ENCODE peak calls at places on chromosomes 5 and 9, in four cellular contexts. C, O, R and U are unnamed samples.

GRCh38 chr5:158877124-158877581 is 222.6 kb downstream of the EBF1 start:
- DNase-seq in R (no peak), C (no peak), O (no peak), U (no peak)

GRCh38 chr9:124003636-124004349 is 7.8 kb upstream of the LHX2 start:
- DNase-seq in C (no peak), R (no peak), O (no peak), U (no peak)

GRCh38 chr9:116361558-116361957 is 208.0 kb downstream of the PAPPA start:
- DNase-seq in O (no peak), R (no peak), C (no peak), U (no peak)

GRCh38 chr5:111829701-111830100 is 72.7 kb upstream of the NREP start:
- DNase-seq in O (no peak), R (peak), C (no peak), U (no peak)

GRCh38 chr5:37767251-37767650 is 72.6 kb downstream of the GDNF start:
- DNase-seq in R (no peak), O (no peak), C (no peak), U (no peak)

GRCh38 chr5:171067540-171068130 is 205.8 kb downstream of the RANBP17 start:
- DNase-seq in R (no peak), O (no peak), C (no peak), U (no peak)

GRCh38 chr5:75009559-75010230 is 42.7 kb downstream of the GCNT4 start:
- DNase-seq in O (no peak), R (no peak), C (no peak), U (no peak)

GRCh38 chr9:37999501-38000189 is 69.4 kb downstream of the SHB start:
- DNase-seq in O (no peak), C (no peak), R (peak), U (no peak)

GRCh38 chr5:176750144-176750543 is 60.2 kb upstream of the UNC5A start:
- DNase-seq in C (no peak), R (no peak), O (no peak), U (no peak)

GRCh38 chr9:125549465-125550215 is 157.4 kb downstream of the MAPKAP1 start:
- DNase-seq in C (no peak), O (no peak), R (no peak), U (no peak)

GRCh38 chr5:77337716-77338115 is 127.2 kb downstream of the PDE8B start:
- DNase-seq in R (no peak), O (no peak), C (no peak), U (no peak)

GRCh38 chr5:35851282-35851681 is 5.4 kb upstream of the IL7R start:
- DNase-seq in O (no peak), R (peak), C (no peak), U (no peak)

GRCh38 chr5:93592866-93593265 is 9.8 kb downstream of the NR2F1 start:
- DNase-seq in O (no peak), C (no peak), R (no peak), U (no peak)

GRCh38 chr9:110650991-110651411 is 17.6 kb upstream of the MUSK start:
- DNase-seq in R (peak), O (no peak), C (no peak), U (no peak)

GRCh38 chr5:122902263-122902662 is 56.9 kb downstream of the SNX24 start:
- DNase-seq in C (no peak), R (no peak), O (no peak), U (no peak)

GRCh38 chr9:97845130-97845529 is 7.9 kb upstream of the FOXE1 start:
- DNase-seq in C (no peak), O (no peak), R (peak), U (no peak)

GRCh38 chr5:36079200-36079761 is 12.6 kb upstream of the UGT3A2 start:
- DNase-seq in O (peak), R (peak), C (peak), U (peak)

GRCh38 chr5:57895766-57896165 is 413.2 kb upstream of the ACTBL2 start:
- DNase-seq in O (no peak), R (peak), C (no peak), U (no peak)

GRCh38 chr5:34007116-34007674 is 655 bp downstream of the AMACR start:
- DNase-seq in C (peak), O (peak), R (no peak), U (no peak)

GRCh38 chr9:77454668-77455067 is 193.5 kb downstream of the GNA14 start:
- DNase-seq in C (no peak), R (peak), O (no peak), U (no peak)

GRCh38 chr5:376951-377325 is 55.4 kb downstream of the AHRR start:
- DNase-seq in R (no peak), C (no peak), O (no peak), U (no peak)

GRCh38 chr5:159765034-159765433 is 151.2 kb upstream of the ADRA1B start:
- DNase-seq in O (no peak), R (peak), C (no peak), U (no peak)

GRCh38 chr5:106380736-106381135 is 1290.0 kb downstream of the EFNA5 start:
- DNase-seq in R (peak), O (no peak), C (no peak), U (no peak)

GRCh38 chr5:81315336-81315735 is 13.9 kb downstream of the ZCCHC9 start:
- DNase-seq in O (no peak), C (no peak), R (peak), U (no peak)

GRCh38 chr9:112135706-112136105 is 39.4 kb downstream of the SUSD1 start:
- DNase-seq in C (no peak), O (no peak), R (no peak), U (no peak)

GRCh38 chr5:111016801-111017200 is 54.7 kb upstream of the TSLP start:
- DNase-seq in R (peak), C (no peak), O (no peak), U (no peak)

GRCh38 chr5:21071986-21072385 is 1084.0 kb upstream of the CDH18 start:
- DNase-seq in C (no peak), R (no peak), O (no peak), U (no peak)

GRCh38 chr9:126127591-126127990 is 199.0 kb upstream of the MVB12B start:
- DNase-seq in O (no peak), C (no peak), R (no peak), U (no peak)

GRCh38 chr5:174724484-174725260 is at the start of gene MSX2:
- DNase-seq in R (peak), C (peak), O (no peak), U (no peak)

DNA sequence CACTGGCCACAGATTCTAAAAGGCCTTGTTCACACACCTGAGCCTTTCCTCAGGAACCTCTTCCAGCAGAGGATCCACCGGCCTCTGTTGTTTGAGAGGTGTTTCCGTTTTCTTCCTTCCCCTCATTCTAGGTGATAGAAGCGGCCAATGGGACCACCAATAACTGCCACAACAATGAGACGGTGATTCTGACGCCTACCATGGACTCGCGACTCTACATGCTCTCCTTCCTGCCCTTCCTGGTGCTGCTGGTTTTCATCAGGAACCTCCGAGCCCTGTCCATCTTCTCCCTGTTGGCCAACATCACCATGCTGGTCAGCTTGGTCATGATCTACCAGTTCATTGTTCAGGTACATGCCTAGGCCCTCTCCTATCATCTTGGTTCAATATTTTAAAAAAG is 20.2 kb downstream of the SLC36A1 start:
- DNase-seq in C (no peak), O (no peak), R (no peak), U (no peak)
- TF ChIP-seq ELK1 in C (no peak), O (no peak), R (no peak), U (no peak)

GRCh38 chr9:129172816-129173215 is 5.2 kb downstream of the IER5L start:
- DNase-seq in R (no peak), O (no peak), C (no peak), U (no peak)

GRCh38 chr9:129171993-129172751 is 5.9 kb downstream of the IER5L start:
- DNase-seq in C (no peak), R (no peak), O (no peak), U (no peak)

GRCh38 chr9:129173296-129174101 is 4.6 kb downstream of the IER5L start:
- DNase-seq in R (no peak), O (no peak), C (no peak), U (no peak)

GRCh38 chr9:129166962-129167557 is 11.0 kb downstream of the IER5L start:
- DNase-seq in C (peak), O (peak), R (peak), U (no peak)

GRCh38 chr9:129170229-129170628 is 7.8 kb downstream of the IER5L start:
- DNase-seq in C (no peak), O (no peak), R (peak), U (no peak)
- TF ChIP-seq ELK1 in C (no peak), O (no peak), R (no peak), U (no peak)

GRCh38 chr9:92499701-92500100 is 17.4 kb upstream of the ASPN start:
- DNase-seq in R (peak), C (no peak), O (no peak), U (no peak)

GRCh38 chr9:92506184-92506857 is 24.0 kb upstream of the ASPN start:
- DNase-seq in R (peak), O (no peak), C (peak), U (no peak)

GRCh38 chr9:92504881-92505280 is 22.6 kb upstream of the ASPN start:
- DNase-seq in O (no peak), C (no peak), R (peak), U (no peak)

GRCh38 chr9:92500725-92501124 is 18.4 kb upstream of the ASPN start:
- DNase-seq in C (no peak), R (no peak), O (no peak), U (no peak)

DNA sequence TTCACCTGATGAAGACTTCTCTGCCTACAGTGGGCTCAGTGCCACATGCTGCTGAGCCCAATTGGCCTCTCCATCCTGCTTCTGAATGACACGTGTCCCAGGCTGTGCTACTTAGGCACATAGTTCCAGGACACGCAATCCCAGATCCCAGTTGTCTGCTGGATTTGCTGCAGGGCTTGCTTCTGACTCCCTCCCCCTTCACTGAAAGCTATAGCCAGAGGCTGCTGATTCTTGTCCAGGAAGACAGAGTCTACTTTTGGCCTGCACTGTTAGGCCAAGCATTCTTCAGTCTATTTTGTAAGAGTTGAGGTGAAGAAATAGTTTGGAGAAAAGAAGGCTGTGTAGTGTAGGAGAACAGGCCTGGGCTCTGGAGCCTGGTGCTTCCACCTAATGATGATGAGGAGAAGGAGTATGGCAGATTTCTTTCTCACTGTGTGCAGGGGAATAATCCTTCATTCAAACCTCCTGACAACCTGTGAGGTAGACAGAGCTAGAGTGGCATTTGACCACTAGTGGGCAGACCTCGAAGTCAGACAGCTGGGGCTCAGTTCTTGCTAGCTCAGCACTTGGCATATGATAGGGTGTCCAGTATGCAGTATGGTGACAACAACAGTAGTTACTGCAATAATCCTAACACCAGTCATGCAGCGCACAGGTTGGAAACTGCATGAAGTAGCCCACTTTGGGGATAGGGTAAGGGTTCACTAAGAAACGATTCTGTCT is 19.5 kb upstream of the ASPN start:
- DNase-seq in C (peak), R (peak), O (peak), U (no peak)
- TF ChIP-seq ELK1 in C (no peak), R (no peak), O (no peak), U (no peak)

GRCh38 chr5:72621576-72621975 is 114.4 kb upstream of the ZNF366 start:
- DNase-seq in R (no peak), C (no peak), O (no peak), U (no peak)

GRCh38 chr5:72624641-72625236 is 117.5 kb upstream of the ZNF366 start:
- DNase-seq in R (peak), O (no peak), C (no peak), U (no peak)

GRCh38 chr5:72619677-72620076 is 112.5 kb upstream of the ZNF366 start:
- DNase-seq in R (no peak), O (no peak), C (no peak), U (no peak)

GRCh38 chr5:72623936-72624335 is 116.7 kb upstream of the ZNF366 start:
- DNase-seq in C (no peak), R (no peak), O (no peak), U (no peak)

GRCh38 chr5:72622152-72622760 is 115.0 kb upstream of the ZNF366 start:
- DNase-seq in R (no peak), C (no peak), O (no peak), U (no peak)
- TF ChIP-seq ELK1 in R (no peak), C (no peak), O (no peak), U (no peak)

GRCh38 chr5:173583384-173583783 is 33.1 kb downstream of the BOD1 start:
- DNase-seq in C (no peak), R (no peak), O (no peak), U (no peak)
- TF ChIP-seq ELK1 in C (no peak), R (no peak), O (no peak), U (no peak)

GRCh38 chr9:15423328-15423985 is 781 bp downstream of the SNAPC3 start:
- DNase-seq in O (peak), R (peak), C (no peak), U (no peak)
- TF ChIP-seq ELK1 in O (no peak), R (no peak), C (no peak), U (no peak)

GRCh38 chr5:172123269-172123692 is 64.7 kb downstream of the STK10 start:
- DNase-seq in C (no peak), R (peak), O (no peak), U (no peak)
- TF ChIP-seq ELK1 in C (no peak), R (no peak), O (no peak), U (no peak)

GRCh38 chr5:90642706-90643229 is 84.2 kb downstream of the ADGRV1 start:
- DNase-seq in O (no peak), R (no peak), C (no peak), U (no peak)

GRCh38 chr5:90641528-90641927 is 82.9 kb downstream of the ADGRV1 start:
- DNase-seq in O (no peak), C (no peak), R (no peak), U (peak)

GRCh38 chr5:90645024-90645610 is 86.5 kb downstream of the ADGRV1 start:
- DNase-seq in R (no peak), O (peak), C (no peak), U (no peak)

GRCh38 chr5:90640484-90641059 is 82.0 kb downstream of the ADGRV1 start:
- DNase-seq in C (no peak), O (no peak), R (no peak), U (peak)

DNA sequence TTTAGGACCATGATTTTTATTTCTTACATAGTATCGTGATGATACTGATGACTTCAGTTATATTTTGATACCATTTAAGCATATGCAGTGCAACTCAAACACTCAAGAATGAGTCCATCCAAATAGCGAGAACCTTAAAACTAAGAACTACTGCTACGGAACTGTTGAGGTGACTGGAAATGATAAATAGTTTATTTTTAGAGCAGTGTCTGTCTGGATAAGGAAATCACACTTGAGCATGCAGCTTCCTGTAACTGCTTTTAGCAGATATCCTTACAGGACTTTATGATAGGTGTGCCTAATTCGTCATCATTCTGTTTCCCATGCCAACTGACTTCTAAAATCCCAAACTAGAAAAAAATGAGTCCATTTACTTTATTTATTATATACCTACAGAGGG is 85.5 kb downstream of the ADGRV1 start:
- DNase-seq in C (no peak), R (no peak), O (peak), U (no peak)
- TF ChIP-seq ELK1 in C (no peak), R (no peak), O (no peak), U (no peak)

DNA sequence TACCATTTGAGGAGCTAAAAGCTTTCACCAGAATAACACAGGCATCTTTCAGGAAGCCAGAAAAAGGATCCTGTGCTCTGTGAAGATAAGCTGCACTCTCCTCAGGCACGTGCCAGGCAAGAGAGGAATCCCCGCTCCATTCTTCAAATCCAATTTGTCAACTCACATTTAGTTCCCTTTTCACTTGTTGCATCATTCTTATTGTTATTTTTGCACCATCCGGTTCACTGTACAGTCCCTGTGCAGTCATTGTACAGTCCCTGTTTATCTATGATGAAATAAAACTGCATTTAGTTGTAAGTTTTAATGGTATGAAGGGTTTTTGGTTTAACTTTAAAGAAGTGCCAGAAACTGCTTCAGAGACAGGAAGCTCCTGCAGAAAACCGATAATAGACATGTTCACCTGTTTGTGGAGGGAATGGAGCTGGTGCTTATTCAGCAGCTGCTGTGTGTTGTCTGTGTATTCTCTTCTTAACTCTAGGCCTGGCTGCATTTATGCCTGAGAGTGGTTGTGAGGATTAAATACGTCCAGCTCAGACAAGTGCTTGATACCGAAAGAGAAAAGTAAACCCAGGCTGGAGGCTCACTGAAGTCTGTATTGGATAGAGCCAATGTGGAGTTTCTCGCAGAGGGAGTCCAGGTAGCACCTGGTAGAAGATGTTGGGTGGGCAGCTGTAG is 22.4 kb downstream of the IFNW1 start:
- DNase-seq in R (no peak), O (no peak), C (no peak), U (no peak)
- TF ChIP-seq ELK1 in R (no peak), O (no peak), C (no peak), U (no peak)